ENCODE peak calls at places on chromosomes 13 and 19, in five cellular contexts. H, E, F, G and R are unnamed samples.

GRCh38 chr13:36674337-36675212 is 755 bp downstream of the SERTM1 start:
- DNase-seq in F (no peak), H (no peak), G (no peak), E (no peak), R (no peak)

GRCh38 chr19:10946964-10947657 is 13.7 kb upstream of the SMARCA4 start:
- DNase-seq in F (no peak), G (no peak), H (no peak), E (no peak), R (no peak)

GRCh38 chr13:98222816-98223215 is 45.7 kb upstream of the RNF113B start:
- DNase-seq in G (no peak), F (no peak), H (no peak), E (no peak), R (no peak)

GRCh38 chr13:76473552-76474134 is 412.6 kb downstream of the KCTD12 start:
- DNase-seq in G (peak), F (peak), E (peak), H (peak), R (peak)

GRCh38 chr19:11160119-11160768 is 4.7 kb upstream of the SPC24 start:
- DNase-seq in E (no peak), G (no peak), H (no peak), F (no peak), R (no peak)

GRCh38 chr19:13060233-13060963 is 42.3 kb downstream of the LYL1 start:
- DNase-seq in F (no peak), H (no peak), G (no peak), E (no peak), R (no peak)

GRCh38 chr19:8396563-8397203 is 6.5 kb downstream of the RAB11B start:
- DNase-seq in G (peak), H (no peak), E (peak), F (peak), R (no peak)

GRCh38 chr13:37198629-37199028 is 93.2 kb upstream of the CSNK1A1L start:
- DNase-seq in E (no peak), F (no peak), H (no peak), G (no peak), R (no peak)

GRCh38 chr19:2517881-2518601 is 42.1 kb downstream of the GADD45B start:
- DNase-seq in H (no peak), F (peak), G (no peak), E (no peak), R (no peak)

GRCh38 chr13:52159159-52159982 is at the start of gene NEK3:
- DNase-seq in H (peak), E (peak), F (peak), G (peak), R (peak)

GRCh38 chr13:113468029-113468428 is 14.7 kb upstream of the ADPRHL1 start:
- DNase-seq in G (no peak), F (no peak), E (no peak), H (no peak), R (no peak)